ENCODE peak calls at places on chromosomes 6 and 20, in seven cellular contexts. X, J, F, C, O, Z and U are unnamed samples.

GRCh38 chr6:29537714-29538403 is 21.7 kb downstream of the UBD start:
- DNase-seq in X (no peak), Z (no peak), F (no peak), C (no peak), J (no peak), O (no peak), U (no peak)

GRCh38 chr20:56575157-56575556 is 42.1 kb downstream of the FAM209B start:
- DNase-seq in F (no peak), X (no peak), Z (no peak), C (peak), J (no peak), O (no peak), U (no peak)

GRCh38 chr6:150269857-150270223 is 99.0 kb upstream of the IYD start:
- DNase-seq in X (no peak), F (no peak), J (no peak), Z (no peak), O (peak), C (no peak), U (no peak)

GRCh38 chr20:50980071-50980681 is 21.6 kb downstream of the MOCS3 start:
- DNase-seq in J (peak), X (no peak), O (peak), F (peak), C (peak), Z (no peak), U (no peak)

GRCh38 chr6:106643061-106643460 is 13.7 kb downstream of the QRSL1 start:
- DNase-seq in Z (no peak), J (no peak), X (no peak), F (no peak), O (no peak), C (no peak), U (no peak)

GRCh38 chr20:61857414-61857775 is 208.3 kb downstream of the TAF4 start:
- DNase-seq in Z (no peak), C (no peak), X (no peak), J (no peak), F (no peak), O (no peak), U (no peak)

GRCh38 chr20:37395411-37395800 is 49.5 kb downstream of the SRC start:
- DNase-seq in X (peak), F (no peak), Z (no peak), C (no peak), J (no peak), O (no peak), U (no peak)

GRCh38 chr6:67016921-67017460 is 1310.0 kb upstream of the EYS start:
- DNase-seq in Z (no peak), F (no peak), X (no peak), O (no peak), C (no peak), J (no peak), U (no peak)

GRCh38 chr6:11425431-11425871 is 112.1 kb upstream of the TMEM170B start:
- DNase-seq in O (no peak), Z (no peak), F (no peak), X (no peak), J (no peak), C (no peak), U (no peak)

GRCh38 chr6:117280922-117281321 is 15.6 kb downstream of the VGLL2 start:
- DNase-seq in J (no peak), C (no peak), Z (no peak), F (no peak), X (no peak), O (no peak), U (no peak)

GRCh38 chr6:25446815-25447569 is 167.8 kb downstream of the CARMIL1 start:
- DNase-seq in X (no peak), O (no peak), C (no peak), F (no peak), J (no peak), Z (peak), U (peak)

GRCh38 chr20:48983423-48984400 is 62.2 kb downstream of the ARFGEF2 start:
- DNase-seq in C (peak), Z (no peak), X (no peak), F (peak), O (peak), J (peak), U (no peak)

GRCh38 chr6:9499709-9500108 is 915.2 kb downstream of the TFAP2A start:
- DNase-seq in X (no peak), C (no peak), F (no peak), J (peak), O (no peak), Z (no peak), U (no peak)

GRCh38 chr6:138278326-138278725 is 60.0 kb upstream of the PBOV1 start:
- DNase-seq in Z (peak), F (no peak), O (peak), J (peak), C (peak), X (no peak), U (no peak)

GRCh38 chr6:53494076-53494475 is 50.8 kb downstream of the GCLC start:
- DNase-seq in F (no peak), O (no peak), Z (no peak), C (no peak), X (no peak), J (no peak), U (no peak)

GRCh38 chr20:58712116-58712822 is 19.7 kb downstream of the NPEPL1 start:
- DNase-seq in Z (peak), O (no peak), X (no peak), C (no peak), F (no peak), J (no peak), U (peak)

GRCh38 chr6:168383062-168383854 is 57.7 kb upstream of the SMOC2 start:
- DNase-seq in Z (no peak), C (no peak), O (no peak), F (no peak), X (no peak), J (no peak), U (no peak)

GRCh38 chr20:38057351-38057972 is 23.9 kb downstream of the RPRD1B start:
- DNase-seq in F (peak), Z (peak), X (peak), C (peak), J (peak), O (peak), U (peak)

GRCh38 chr6:135534773-135535380 is 37.3 kb upstream of the AHI1 start:
- DNase-seq in J (peak), C (no peak), O (no peak), Z (no peak), X (no peak), F (no peak), U (no peak)

GRCh38 chr6:2858678-2859324 is 17.1 kb upstream of the SERPINB1 start:
- DNase-seq in J (no peak), X (no peak), Z (no peak), O (no peak), C (no peak), F (no peak), U (peak)